ENCODE peak calls at places on chromosomes 12 and 14, in six cellular contexts. M, N, S, D, J and B are unnamed samples.

GRCh38 chr12:14842315-14842714 is 1.0 kb downstream of the ART4 start:
- DNase-seq in S (no peak), J (no peak), M (no peak), D (no peak), N (no peak), B (no peak)

GRCh38 chr12:128844031-128844635 is 9.1 kb upstream of the GLT1D1 start:
- DNase-seq in N (peak; percentile 73), D (no peak), S (no peak), M (no peak), J (no peak), B (no peak)

GRCh38 chr12:74539261-74539660 is 1.6 kb downstream of the ATXN7L3B start:
- DNase-seq in D (no peak), J (peak; percentile 1), S (peak; percentile 12), N (no peak), M (no peak), B (no peak)

GRCh38 chr14:62138593-62138992 is 376.4 kb downstream of the SNAPC1 start:
- DNase-seq in J (peak; percentile 27), S (no peak), D (no peak), N (no peak), M (no peak), B (no peak)

GRCh38 chr14:93759781-93760307 is 28.4 kb downstream of the PRIMA1 start:
- DNase-seq in D (peak; percentile 76), S (no peak), N (no peak), M (no peak), J (no peak), B (no peak)

GRCh38 chr12:10562306-10562933 is 51.0 kb downstream of the MAGOHB start:
- DNase-seq in D (no peak), M (peak; percentile 72), S (peak; percentile 12), J (peak; percentile 67), N (no peak), B (no peak)

GRCh38 chr12:14408208-14408607 is 42.7 kb downstream of the ATF7IP start:
- DNase-seq in N (no peak), S (peak; percentile 34), D (no peak), M (peak; percentile 34), J (peak; percentile 53), B (no peak)

GRCh38 chr14:75088566-75089373 is 19.3 kb downstream of the ZC2HC1C start:
- DNase-seq in M (peak; percentile 70), N (peak; percentile 46), D (no peak), S (peak; percentile 40), J (peak; percentile 71), B (no peak)

GRCh38 chr14:92646952-92647461 is 101.4 kb downstream of the LGMN start:
- DNase-seq in J (peak; percentile 96), D (peak; percentile 80), S (no peak), N (no peak), M (peak; percentile 31), B (no peak)

DNA sequence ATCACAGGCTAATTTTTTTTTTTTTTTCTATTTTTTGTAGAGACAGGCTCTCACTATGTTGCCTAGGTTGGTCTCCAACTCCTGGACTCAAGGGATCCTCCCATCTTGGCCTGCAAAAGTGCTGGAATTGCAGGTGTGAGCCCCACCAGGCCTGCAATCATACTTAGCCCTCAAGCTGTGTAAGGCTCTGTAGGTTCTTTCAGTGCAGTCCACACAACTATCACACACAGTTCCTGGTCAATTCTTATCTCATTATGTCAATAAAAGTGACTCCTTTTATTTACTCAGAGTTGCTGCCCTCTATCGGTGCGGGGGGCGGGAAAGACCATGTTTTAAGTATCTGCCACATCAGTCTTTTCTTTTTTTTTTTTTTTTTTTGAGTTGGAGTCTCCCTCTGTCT is 29.0 kb downstream of the SLC2A3 start:
- DNase-seq in S (peak; percentile 74), J (peak; percentile 48), N (peak; percentile 80), D (no peak), M (peak; percentile 75), B (no peak)
- TF ChIP-seq CTCF in S (peak; percentile 38), J (peak; percentile 38), N (peak; percentile 63), D (no peak), M (peak; percentile 55), B (peak; percentile 29)

GRCh38 chr14:105471823-105472495 is 2.7 kb upstream of the CRIP2 start:
- DNase-seq in S (no peak), D (no peak), J (no peak), M (no peak), N (no peak), B (no peak)
- H3K4me1 ChIP-seq in S (peaks cover 79% of the 10 kb centered on the region), D (no peaks in the 10 kb centered on the region), J (peaks cover 70% of the 10 kb centered on the region), M (peaks cover 14% of the 10 kb centered on the region), N (no peaks in the 10 kb centered on the region), B (peaks cover 35% of the 10 kb centered on the region)

DNA sequence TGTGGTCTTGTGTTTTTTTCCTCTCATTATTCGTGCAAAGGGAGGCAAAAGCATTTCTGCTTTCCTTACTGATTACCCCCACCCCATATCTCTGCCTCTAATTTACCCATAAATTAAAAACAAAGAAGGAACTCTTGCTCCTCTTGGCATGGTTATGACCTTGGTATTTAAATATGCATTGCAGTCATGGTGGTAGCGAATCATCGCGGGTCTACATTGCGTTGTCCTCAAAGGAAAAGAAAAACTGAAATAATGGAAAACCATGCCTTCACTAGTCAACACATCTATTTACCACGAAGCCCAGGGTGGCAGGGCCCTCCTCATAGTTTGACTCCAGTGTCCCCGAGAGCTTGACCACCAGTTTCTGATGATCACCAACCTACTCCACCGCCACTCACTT is 126.7 kb upstream of the PARP11 start:
- DNase-seq in D (no peak), N (no peak), M (no peak), J (no peak), S (no peak), B (no peak)
- H3K27ac ChIP-seq in D (no peak overlapping the region), N (no peak overlapping the region), M (no peak overlapping the region), J (no peak overlapping the region), S (no peak overlapping the region), B (peak overlapping the region; percentile 81)

GRCh38 chr12:117686210-117686609 is 282.6 kb downstream of the KSR2 start:
- DNase-seq in M (no peak), D (no peak), S (no peak), N (no peak), J (no peak), B (no peak)

GRCh38 chr12:117685115-117685926 is 283.5 kb downstream of the KSR2 start:
- DNase-seq in N (peak; percentile 97), S (peak; percentile 37), J (peak; percentile 4), D (peak; percentile 24), M (peak; percentile 97), B (no peak)

GRCh38 chr12:117689857-117690256 is 278.9 kb downstream of the KSR2 start:
- DNase-seq in S (no peak), D (no peak), J (no peak), N (no peak), M (no peak), B (no peak)

GRCh38 chr12:117684471-117684870 is 284.3 kb downstream of the KSR2 start:
- DNase-seq in D (no peak), J (no peak), S (no peak), M (no peak), N (no peak), B (no peak)

GRCh38 chr12:117686911-117687377 is 281.8 kb downstream of the KSR2 start:
- DNase-seq in S (no peak), J (peak; percentile 16), D (peak; percentile 20), M (peak; percentile 95), N (no peak), B (no peak)
- TF ChIP-seq CTCF in S (no peak), J (no peak), D (no peak), M (no peak), N (no peak), B (no peak)

DNA sequence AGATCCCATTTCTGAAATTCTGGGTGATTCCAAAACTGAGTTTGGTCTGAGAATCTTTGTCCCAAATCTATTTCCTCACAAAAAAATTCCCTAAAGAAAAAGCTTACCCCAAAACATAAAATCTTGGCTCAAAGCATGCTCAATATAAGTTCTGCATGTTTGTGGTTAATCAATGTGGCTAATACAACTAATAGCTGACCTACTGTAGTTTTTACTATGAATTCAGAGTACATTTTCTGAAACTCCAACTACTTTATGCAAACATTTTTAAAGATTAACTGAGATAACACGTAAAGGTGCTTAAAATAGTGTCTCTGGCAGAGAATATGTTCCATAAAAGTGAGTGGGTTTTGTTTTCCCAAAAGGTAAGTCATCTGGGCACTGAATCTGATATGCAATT is 133.1 kb downstream of the MED13L start:
- DNase-seq in D (no peak), M (no peak), J (no peak), N (no peak), S (no peak), B (no peak)
- H3K4me1 ChIP-seq in D (peaks cover 32% of the 10 kb centered on the region), M (peaks cover 37% of the 10 kb centered on the region), J (peaks cover 64% of the 10 kb centered on the region), N (peaks cover 9% of the 10 kb centered on the region), S (peaks cover 8% of the 10 kb centered on the region), B (peaks cover 32% of the 10 kb centered on the region)

GRCh38 chr14:34129927-34130552 is 179.2 kb upstream of the EGLN3 start:
- DNase-seq in S (no peak), J (no peak), M (no peak), D (no peak), N (no peak), B (no peak)
- H3K27ac ChIP-seq in S (no peak overlapping the region), J (no peak overlapping the region), M (no peak overlapping the region), D (no peak overlapping the region), N (no peak overlapping the region), B (no peak overlapping the region)

GRCh38 chr12:44403185-44403584 is 472.9 kb downstream of the NELL2 start:
- DNase-seq in M (no peak), N (no peak), J (no peak), D (no peak), S (no peak), B (no peak)
- TF ChIP-seq CTCF in M (no peak), N (no peak), J (no peak), D (no peak), S (no peak), B (no peak)

DNA sequence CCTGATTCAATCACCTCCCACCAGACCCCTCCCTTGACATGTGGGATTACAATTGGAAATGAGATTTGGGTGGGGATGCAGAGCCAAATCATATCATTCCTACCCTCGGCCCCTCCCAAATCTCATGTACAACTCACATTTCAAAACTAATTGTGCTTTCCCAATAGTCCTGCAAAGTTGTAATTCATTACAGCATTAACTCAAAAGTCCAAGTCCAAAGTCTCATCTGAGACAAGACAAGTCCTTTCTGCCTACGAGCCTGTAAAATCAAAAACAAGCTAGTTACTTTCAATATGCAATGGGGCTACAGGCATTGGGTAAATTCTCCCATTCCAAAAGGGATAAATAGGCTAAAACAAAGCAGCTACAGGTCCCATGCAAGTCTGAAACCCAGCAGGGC is 634.6 kb downstream of the SLC6A15 start:
- DNase-seq in D (no peak), N (no peak), S (no peak), M (no peak), J (no peak), B (no peak)
- H3K4me1 ChIP-seq in D (no peaks in the 10 kb centered on the region), N (no peaks in the 10 kb centered on the region), S (no peaks in the 10 kb centered on the region), M (no peaks in the 10 kb centered on the region), J (no peaks in the 10 kb centered on the region), B (no peaks in the 10 kb centered on the region)

DNA sequence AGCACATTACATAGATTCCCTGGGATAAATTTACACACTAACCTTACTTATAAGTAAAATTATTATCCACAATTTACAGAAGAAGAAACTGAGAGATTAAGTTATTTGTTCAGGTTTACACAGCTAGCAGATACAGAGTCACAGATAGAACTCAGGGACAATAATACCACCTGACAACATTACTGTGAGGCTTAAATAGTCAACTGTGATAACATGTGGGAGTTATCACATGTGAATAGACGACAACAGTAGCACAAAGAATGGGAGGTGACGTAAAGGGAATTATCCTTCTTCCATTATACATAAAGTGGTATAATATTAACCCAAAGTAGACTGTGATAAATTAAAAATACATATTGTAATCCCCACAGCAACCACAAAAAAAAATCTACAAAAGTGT is 6.2 kb upstream of the SPIC start:
- DNase-seq in S (no peak), N (no peak), J (no peak), M (no peak), D (no peak), B (no peak)
- H3K27ac ChIP-seq in S (no peak overlapping the region), N (no peak overlapping the region), J (no peak overlapping the region), M (no peak overlapping the region), D (no peak overlapping the region), B (no peak overlapping the region)